ENCODE peak calls at places on chromosomes 2 and 18, in eight cellular contexts. H is GM23248; B is heart left ventricle; N is CD4-positive, CD25-positive, alpha-beta regulatory T cell; O is HCT116; Q is sigmoid colon; T is transverse colon; X is CD8-positive, alpha-beta memory T cell. C is an unnamed sample. For H3K9me3, the result is how much of the 10 kb centered on the place peaks cover.

GRCh38 chr2:132670961-132671781 is 1.2 kb upstream of the LYPD1 start:
- DNase-seq in H (peak), B (no peak), N (no peak), O (peak), Q (no peak), T (no peak), X (no peak), C (no peak)

GRCh38 chr2:12005886-12006681 is 259.7 kb downstream of the LPIN1 start:
- DNase-seq in H (no peak), B (no peak), N (peak), O (no peak), Q (no peak), T (peak), X (peak), C (no peak)

GRCh38 chr2:238901461-238902057 is 53.7 kb downstream of the TWIST2 start:
- DNase-seq in H (peak), B (no peak), N (no peak), O (no peak), Q (no peak), T (no peak), X (no peak), C (no peak)

GRCh38 chr2:118123561-118124232 is 35.4 kb downstream of the INSIG2 start:
- DNase-seq in H (peak), B (no peak), N (no peak), O (peak), Q (no peak), T (no peak), X (no peak), C (no peak)

GRCh38 chr2:185857676-185858075 is 119.1 kb downstream of the FSIP2 start:
- DNase-seq in H (no peak), B (no peak), N (no peak), O (no peak), Q (no peak), T (no peak), X (no peak), C (no peak)

GRCh38 chr18:46502444-46502843 is 154.6 kb downstream of the LOXHD1 start:
- DNase-seq in H (no peak), B (no peak), N (peak), O (no peak), Q (peak), T (no peak), X (no peak), C (no peak)

GRCh38 chr18:56574827-56575226 is 63.6 kb downstream of the TXNL1 start:
- DNase-seq in H (no peak), B (no peak), N (no peak), O (no peak), Q (no peak), T (no peak), X (no peak), C (no peak)

GRCh38 chr2:71876542-71877451 is 270.9 kb downstream of the CYP26B1 start:
- DNase-seq in H (peak), B (no peak), N (no peak), O (no peak), Q (no peak), T (no peak), X (no peak), C (no peak)

GRCh38 chr2:96819101-96819875 is 3.2 kb downstream of the CNNM3 start:
- DNase-seq in H (no peak), B (peak), N (no peak), O (no peak), Q (no peak), T (peak), X (no peak), C (no peak)

GRCh38 chr18:8791171-8791651 is 85.9 kb downstream of the MTCL1 start:
- DNase-seq in H (peak), B (no peak), N (no peak), O (no peak), Q (no peak), T (no peak), X (no peak), C (no peak)

GRCh38 chr2:36450466-36451196 is 95.1 kb downstream of the CRIM1 start:
- DNase-seq in H (peak), B (no peak), N (no peak), O (no peak), Q (no peak), T (no peak), X (no peak), C (no peak)

GRCh38 chr18:58190842-58191530 is 147.0 kb downstream of the NEDD4L start:
- DNase-seq in H (peak), B (no peak), N (no peak), O (no peak), Q (no peak), T (no peak), X (no peak), C (no peak)

GRCh38 chr2:227884511-227884947 is 13.1 kb downstream of the DAW1 start:
- DNase-seq in H (peak), B (peak), N (peak), O (peak), Q (no peak), T (peak), X (peak), C (no peak)

GRCh38 chr2:160666019-160666676 is 172.5 kb upstream of the RBMS1 start:
- DNase-seq in H (peak), B (no peak), N (peak), O (peak), Q (no peak), T (no peak), X (no peak), C (no peak)

GRCh38 chr18:48356909-48357631 is 52.1 kb downstream of the ZBTB7C start:
- DNase-seq in H (no peak), B (no peak), N (no peak), O (no peak), Q (peak), T (no peak), X (no peak), C (no peak)

GRCh38 chr18:6729247-6730091 is at the start of gene ARHGAP28:
- DNase-seq in H (peak), B (peak), N (peak), O (no peak), Q (peak), T (peak), X (no peak), C (no peak)

GRCh38 chr2:128603411-128603924 is 284.8 kb upstream of the HS6ST1 start:
- DNase-seq in H (no peak), B (peak), N (no peak), O (no peak), Q (peak), T (no peak), X (no peak), C (no peak)

GRCh38 chr2:150620860-150621259 is 133.4 kb upstream of the RND3 start:
- DNase-seq in H (peak), B (no peak), N (no peak), O (no peak), Q (no peak), T (no peak), X (no peak), C (no peak)

GRCh38 chr2:218401834-218402370 is 2.2 kb downstream of the CTDSP1 start:
- DNase-seq in H (no peak), B (peak), N (no peak), O (no peak), Q (peak), T (no peak), X (no peak), C (no peak)

GRCh38 chr2:198134287-198134955 is 330.0 kb downstream of the PLCL1 start:
- DNase-seq in H (peak), B (no peak), N (no peak), O (no peak), Q (no peak), T (no peak), X (no peak), C (no peak)

GRCh38 chr18:3720818-3721545 is 271.0 kb downstream of the TGIF1 start:
- DNase-seq in H (no peak), B (no peak), N (no peak), O (no peak), Q (no peak), T (no peak), X (no peak), C (no peak)

GRCh38 chr18:61398961-61399632 is 65.9 kb downstream of the CDH20 start:
- DNase-seq in H (peak), B (no peak), N (no peak), O (no peak), Q (no peak), T (no peak), X (no peak), C (no peak)

GRCh38 chr2:45884126-45884525 is 232.7 kb downstream of the PRKCE start:
- DNase-seq in H (no peak), B (no peak), N (no peak), O (no peak), Q (no peak), T (no peak), X (no peak), C (no peak)

GRCh38 chr2:19538411-19538963 is 180.1 kb upstream of the OSR1 start:
- DNase-seq in H (peak), B (no peak), N (no peak), O (peak), Q (peak), T (peak), X (no peak), C (no peak)

GRCh38 chr2:66601624-66602023 is 166.7 kb downstream of the MEIS1 start:
- DNase-seq in H (no peak), B (no peak), N (no peak), O (no peak), Q (no peak), T (no peak), X (no peak), C (no peak)

GRCh38 chr2:191212119-191212518 is 33.1 kb upstream of the MYO1B start:
- DNase-seq in H (no peak), B (no peak), N (no peak), O (no peak), Q (no peak), T (no peak), X (no peak), C (no peak)

GRCh38 chr2:98036349-98037000 is 40.7 kb upstream of the TMEM131 start:
- DNase-seq in H (no peak), B (peak), N (no peak), O (no peak), Q (no peak), T (no peak), X (no peak), C (no peak)

GRCh38 chr2:12717191-12717987 is 653 bp downstream of the TRIB2 start:
- DNase-seq in H (peak), B (peak), N (peak), O (no peak), Q (peak), T (peak), X (peak), C (no peak)

GRCh38 chr2:55989405-55989804 is 65.8 kb upstream of the EFEMP1 start:
- DNase-seq in H (no peak), B (no peak), N (no peak), O (no peak), Q (no peak), T (no peak), X (no peak), C (no peak)

GRCh38 chr2:23609254-23609653 is 224.3 kb downstream of the KLHL29 start:
- DNase-seq in H (no peak), B (peak), N (no peak), O (no peak), Q (no peak), T (no peak), X (no peak), C (no peak)

GRCh38 chr2:219104107-219105050 is 43.7 kb upstream of the IHH start:
- DNase-seq in H (peak), B (no peak), N (peak), O (peak), Q (no peak), T (no peak), X (no peak), C (no peak)

GRCh38 chr2:72097276-72097675 is 50.4 kb downstream of the CYP26B1 start:
- DNase-seq in H (no peak), B (no peak), N (no peak), O (no peak), Q (no peak), T (no peak), X (no peak), C (no peak)

GRCh38 chr2:241002275-241003046 is 4.0 kb downstream of the SNED1 start:
- DNase-seq in H (no peak), B (peak), N (no peak), O (no peak), Q (peak), T (no peak), X (no peak), C (no peak)

GRCh38 chr2:123993728-123994323 is 31.3 kb upstream of the CNTNAP5 start:
- DNase-seq in H (peak), B (no peak), N (peak), O (no peak), Q (peak), T (peak), X (no peak), C (no peak)

GRCh38 chr2:238587776-238588660 is 161.3 kb downstream of the ASB1 start:
- DNase-seq in H (no peak), B (no peak), N (no peak), O (no peak), Q (peak), T (no peak), X (no peak), C (no peak)

GRCh38 chr2:217933326-217933993 is 69.3 kb downstream of the TNS1 start:
- DNase-seq in H (no peak), B (peak), N (no peak), O (no peak), Q (peak), T (no peak), X (no peak), C (no peak)

GRCh38 chr2:132430895-132431294 is 14.3 kb downstream of the GPR39 start:
- DNase-seq in H (no peak), B (no peak), N (no peak), O (no peak), Q (no peak), T (no peak), X (no peak), C (no peak)

GRCh38 chr2:190507135-190507534 is 27.4 kb downstream of the NEMP2 start:
- DNase-seq in H (no peak), B (no peak), N (no peak), O (no peak), Q (no peak), T (peak), X (no peak), C (no peak)

GRCh38 chr18:52572036-52572750 is 232.2 kb downstream of the DCC start:
- DNase-seq in H (no peak), B (no peak), N (no peak), O (no peak), Q (no peak), T (no peak), X (no peak), C (no peak)

DNA sequence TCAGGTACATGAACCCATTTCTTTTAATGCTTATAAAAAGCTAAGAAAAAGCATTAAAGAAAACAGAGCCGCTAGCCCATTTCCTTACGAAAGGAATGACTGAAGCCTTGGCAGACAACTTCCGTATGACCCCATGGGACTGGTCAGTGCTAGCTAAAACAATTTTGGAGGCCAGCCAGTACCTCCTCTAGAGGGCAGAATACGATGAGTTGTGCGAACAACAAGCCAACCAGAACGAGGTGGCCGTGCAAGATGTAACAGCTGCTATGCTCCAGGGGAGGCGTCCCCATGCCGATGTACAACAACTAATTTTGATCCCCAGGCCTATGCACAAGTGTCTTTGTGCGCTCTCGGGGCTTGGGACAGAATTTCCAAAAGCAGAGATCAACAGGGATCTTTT is 16.7 kb downstream of the MAP3K2 start:
- DNase-seq in H (no peak), B (no peak), N (no peak), O (peak), Q (no peak), T (no peak), X (no peak), C (peak)
- H3K9me3 ChIP-seq in H (under half), B (under half), N (under half), O (under half), Q (under half), T (under half), X (under half), C (under half)

GRCh38 chr2:48733067-48733503 is 22.4 kb downstream of the LHCGR start:
- DNase-seq in H (no peak), B (no peak), N (no peak), O (no peak), Q (no peak), T (no peak), X (no peak), C (no peak)
- H3K4me3 ChIP-seq in H (no peak), B (no peak), N (no peak), O (no peak), Q (no peak), T (no peak), X (no peak), C (no peak)

GRCh38 chr2:39378968-39379367 is 58.1 kb downstream of the MAP4K3 start:
- DNase-seq in H (peak), B (no peak), N (no peak), O (no peak), Q (no peak), T (no peak), X (no peak), C (no peak)

GRCh38 chr2:39377226-39377939 is 59.7 kb downstream of the MAP4K3 start:
- DNase-seq in H (no peak), B (no peak), N (peak), O (no peak), Q (no peak), T (peak), X (no peak), C (no peak)

GRCh38 chr2:39381653-39382052 is 55.4 kb downstream of the MAP4K3 start:
- DNase-seq in H (no peak), B (no peak), N (no peak), O (no peak), Q (no peak), T (no peak), X (no peak), C (no peak)

GRCh38 chr2:39379643-39380524 is 57.2 kb downstream of the MAP4K3 start:
- DNase-seq in H (peak), B (no peak), N (peak), O (peak), Q (no peak), T (no peak), X (no peak), C (no peak)

GRCh38 chr2:39380525-39381150 is 56.4 kb downstream of the MAP4K3 start:
- DNase-seq in H (peak), B (no peak), N (no peak), O (no peak), Q (no peak), T (no peak), X (no peak), C (no peak)
- H3K27ac ChIP-seq in H (peak), B (peak), N (no peak), O (no peak), Q (peak), T (peak), X (no peak), C (no peak)

DNA sequence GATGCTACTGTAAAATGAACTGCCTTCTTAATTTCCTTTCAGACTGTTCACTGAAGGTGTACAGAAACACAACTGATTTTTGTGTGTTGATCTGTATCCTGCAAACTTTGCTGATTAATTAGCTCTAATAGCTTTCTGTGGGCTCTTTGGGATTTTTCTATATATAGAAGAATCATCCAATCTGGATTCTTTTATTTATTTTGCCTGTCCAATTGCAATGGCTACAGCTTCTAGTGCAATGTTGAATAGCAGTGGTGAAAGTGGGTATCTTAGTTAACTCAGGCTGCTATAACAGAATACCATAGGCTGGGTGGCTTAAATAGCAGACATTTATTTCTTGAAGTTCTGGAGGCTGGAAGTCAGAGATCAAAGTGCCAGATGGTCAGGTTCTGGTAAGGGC is 74.4 kb downstream of the ID2 start:
- DNase-seq in H (no peak), B (no peak), N (no peak), O (no peak), Q (no peak), T (no peak), X (no peak), C (no peak)
- H3K9me3 ChIP-seq in H (under half), B (under half), N (under half), O (under half), Q (under half), T (under half), X (under half), C (under half)